ENCODE peak calls at places on chromosomes 6 and 20, in seven cellular contexts. S, E, X, U, K, I and O are unnamed samples.
A peak's percentile ranks its signal among the peaks of the same experiment; 100 is the strongest.

GRCh38 chr6:89487864-89488263 is 54.9 kb downstream of the ANKRD6 start:
- DNase-seq in S (no peak), E (no peak), X (no peak), U (no peak), K (no peak), I (no peak), O (no peak)

GRCh38 chr20:33790571-33790970 is 20.6 kb upstream of the CHMP4B start:
- DNase-seq in S (no peak), E (no peak), X (no peak), U (no peak), K (no peak), I (no peak), O (no peak)

GRCh38 chr6:5671162-5671561 is 335.6 kb downstream of the NRN1 start:
- DNase-seq in S (no peak), E (no peak), X (no peak), U (no peak), K (no peak), I (peak; percentile 71), O (no peak)

GRCh38 chr6:1832844-1833787 is 223.4 kb downstream of the FOXC1 start:
- DNase-seq in S (peak; percentile 61), E (peak; percentile 13), X (peak; percentile 32), U (peak; percentile 29), K (peak; percentile 27), I (peak; percentile 12), O (no peak)

GRCh38 chr6:31834704-31835375 is 7.3 kb downstream of the HSPA1B start:
- DNase-seq in S (peak; percentile 87), E (peak; percentile 53), X (peak; percentile 79), U (no peak), K (peak; percentile 66), I (no peak), O (no peak)

GRCh38 chr6:41098366-41098765 is 25.6 kb downstream of the NFYA start:
- DNase-seq in S (no peak), E (peak; percentile 3), X (no peak), U (no peak), K (no peak), I (no peak), O (no peak)

GRCh38 chr6:158789115-158789917 is 29.9 kb downstream of the EZR start:
- DNase-seq in S (no peak), E (no peak), X (no peak), U (no peak), K (no peak), I (no peak), O (no peak)

GRCh38 chr6:125074120-125074519 is 79.5 kb upstream of the TPD52L1 start:
- DNase-seq in S (no peak), E (no peak), X (no peak), U (no peak), K (no peak), I (no peak), O (no peak)

GRCh38 chr6:43990275-43990626 is 137.0 kb downstream of the MRPL14 start:
- DNase-seq in S (no peak), E (no peak), X (no peak), U (no peak), K (no peak), I (peak; percentile 57), O (no peak)

GRCh38 chr6:105484238-105485161 is 81.6 kb upstream of the PREP start:
- DNase-seq in S (peak; percentile 25), E (no peak), X (no peak), U (no peak), K (no peak), I (peak; percentile 55), O (no peak)

GRCh38 chr6:27592107-27592480 is 119.2 kb upstream of the ZNF184 start:
- DNase-seq in S (no peak), E (no peak), X (no peak), U (no peak), K (no peak), I (no peak), O (no peak)

GRCh38 chr6:47278545-47278944 is 31.2 kb downstream of the TNFRSF21 start:
- DNase-seq in S (no peak), E (no peak), X (no peak), U (no peak), K (no peak), I (peak; percentile 60), O (no peak)

GRCh38 chr20:9059931-9060330 is 9.0 kb upstream of the PLCB4 start:
- DNase-seq in S (no peak), E (peak; percentile 40), X (no peak), U (peak; percentile 8), K (no peak), I (peak; percentile 68), O (no peak)

GRCh38 chr6:110270166-110270565 is 88.0 kb downstream of the METTL24 start:
- DNase-seq in S (no peak), E (no peak), X (no peak), U (no peak), K (no peak), I (peak; percentile 1), O (no peak)

GRCh38 chr6:77136086-77136485 is 327.2 kb downstream of the HTR1B start:
- DNase-seq in S (no peak), E (no peak), X (no peak), U (no peak), K (no peak), I (peak; percentile 16), O (no peak)

GRCh38 chr6:3650341-3650958 is 101.1 kb downstream of the PXDC1 start:
- DNase-seq in S (no peak), E (no peak), X (no peak), U (no peak), K (no peak), I (no peak), O (no peak)

DNA sequence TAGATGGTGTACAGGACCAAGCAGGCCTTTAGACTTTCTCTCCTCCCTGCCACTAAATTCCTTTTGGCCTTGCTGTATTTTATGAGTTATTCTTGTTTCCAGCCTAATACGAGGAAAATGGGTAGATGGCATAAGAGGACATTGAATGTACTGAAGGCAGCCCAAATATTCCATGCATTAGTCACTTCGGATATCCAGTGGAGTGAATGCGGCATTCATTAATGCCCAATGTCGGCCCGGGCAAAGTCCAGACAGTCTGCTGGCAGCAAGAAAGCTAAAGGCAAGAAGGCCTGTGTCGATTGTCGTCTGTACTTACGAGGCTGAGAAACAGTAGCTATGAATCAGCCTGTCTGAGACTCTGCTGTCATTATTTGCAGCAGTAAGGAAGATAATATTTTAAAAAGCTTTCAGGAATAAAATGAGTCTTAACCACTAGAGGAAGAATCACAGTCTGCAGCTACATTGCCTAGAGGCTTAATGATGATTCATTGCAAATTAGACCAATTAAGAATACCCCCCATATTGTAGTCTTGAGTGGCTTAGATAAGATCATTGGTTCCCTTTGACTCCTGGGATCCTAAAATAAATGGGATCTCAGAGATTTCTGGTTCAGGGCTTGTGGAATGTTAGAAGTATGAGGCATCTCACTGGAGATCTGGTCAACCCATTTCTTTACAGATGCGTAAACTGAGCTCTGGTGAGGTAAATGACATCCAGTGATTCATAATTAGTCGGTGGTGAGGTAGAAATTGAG is 534.1 kb upstream of the JAG1 start:
- DNase-seq in S (no peak), E (peak; percentile 81), X (no peak), U (no peak), K (no peak), I (peak; percentile 44), O (no peak)
- TF ChIP-seq CTCF in S (peak; percentile 27), E (no peak), X (no peak), U (no peak), K (no peak), I (no peak), O (no peak)

GRCh38 chr20:3797592-3798404 is 1.7 kb downstream of the CDC25B start:
- DNase-seq in S (peak; percentile 11), E (no peak), X (no peak), U (no peak), K (no peak), I (peak; percentile 67), O (no peak)

GRCh38 chr20:3797226-3797545 is 1.1 kb downstream of the CDC25B start:
- DNase-seq in S (peak; percentile 10), E (no peak), X (no peak), U (no peak), K (no peak), I (no peak), O (no peak)

GRCh38 chr20:3800256-3800877 is 4.3 kb downstream of the CDC25B start:
- DNase-seq in S (no peak), E (no peak), X (no peak), U (no peak), K (no peak), I (no peak), O (no peak)

GRCh38 chr20:3798405-3798768 is 2.3 kb downstream of the CDC25B start:
- DNase-seq in S (no peak), E (no peak), X (no peak), U (no peak), K (no peak), I (no peak), O (no peak)

DNA sequence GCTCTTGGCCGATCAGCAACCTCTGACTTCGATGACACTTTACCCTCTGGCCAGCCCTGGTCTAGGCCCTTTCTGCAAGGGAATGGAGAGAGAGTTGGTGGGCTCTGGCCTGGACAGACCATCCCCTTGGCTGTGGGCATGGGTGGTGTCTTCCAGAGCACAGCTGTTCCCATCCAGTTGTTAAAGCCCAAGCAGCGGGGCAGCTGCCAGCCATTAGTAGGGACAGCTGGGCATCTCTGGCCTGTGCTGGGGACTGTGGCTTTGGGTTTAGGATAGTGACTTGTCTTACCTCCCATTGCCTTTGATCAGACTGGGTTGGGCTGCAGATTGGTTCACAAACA is 2.8 kb downstream of the CDC25B start:
- DNase-seq in S (no peak), E (no peak), X (no peak), U (no peak), K (no peak), I (no peak), O (no peak)
- H3K4me3 ChIP-seq in S (no peak overlapping the region), E (no peak overlapping the region), X (no peak overlapping the region), U (no peak overlapping the region), K (no peak overlapping the region), I (no peak overlapping the region), O (no peak overlapping the region)

DNA sequence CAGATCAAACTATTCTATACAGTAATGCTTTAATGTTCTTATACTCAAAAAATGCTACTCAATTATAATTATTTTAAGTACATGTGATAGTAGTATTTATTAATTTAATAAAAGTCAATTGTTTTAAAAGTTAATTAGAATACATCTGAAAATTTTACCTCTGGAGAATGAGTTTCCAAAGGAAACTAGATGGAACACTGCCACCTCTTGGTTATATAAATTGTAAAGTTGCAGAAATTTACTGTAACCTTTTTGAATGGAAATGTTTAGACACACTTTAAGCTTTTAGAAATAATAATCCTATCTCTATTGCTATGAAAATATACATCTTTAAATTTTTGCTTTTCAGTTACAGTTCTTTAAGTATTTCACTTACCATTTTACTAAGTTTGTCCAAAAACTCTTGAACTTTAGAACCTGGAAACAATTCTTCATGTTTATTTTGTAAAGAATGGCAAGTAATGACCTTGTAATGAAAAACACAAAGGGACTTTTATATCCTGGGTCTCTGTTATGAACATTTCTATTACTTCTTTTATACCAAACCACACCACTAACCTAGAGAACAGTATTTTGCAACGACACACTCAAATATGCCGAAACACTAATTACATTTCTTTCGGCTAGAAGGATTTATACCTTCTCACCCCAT is 10.9 kb upstream of the BMP5 start:
- DNase-seq in S (no peak), E (no peak), X (no peak), U (no peak), K (no peak), I (peak; percentile 24), O (no peak)
- TF ChIP-seq CTCF in S (peak; percentile 63), E (no peak), X (peak; percentile 55), U (no peak), K (peak; percentile 23), I (peak; percentile 57), O (no peak)

DNA sequence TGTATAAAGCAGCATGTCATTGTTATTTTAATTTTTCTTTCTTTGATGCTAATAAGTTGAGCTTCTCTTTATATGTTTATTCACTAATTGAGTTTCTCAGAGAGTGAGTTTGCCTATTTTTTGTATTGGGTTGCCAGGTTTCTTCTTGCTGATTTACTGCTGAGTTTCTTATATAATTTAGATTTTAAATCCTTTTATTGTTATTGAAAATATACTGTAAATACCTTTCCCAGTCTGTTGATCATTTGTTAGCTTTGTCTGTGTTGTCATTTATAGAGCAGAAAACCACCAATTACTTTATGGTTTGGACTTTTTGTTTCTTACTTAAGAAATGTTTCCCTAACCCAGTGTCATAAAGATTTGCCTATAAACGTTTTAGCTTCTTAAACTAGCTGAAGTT is 17.1 kb upstream of the RIMS4 start:
- DNase-seq in S (no peak), E (no peak), X (no peak), U (no peak), K (no peak), I (no peak), O (no peak)
- H3K4me3 ChIP-seq in S (no peak overlapping the region), E (no peak overlapping the region), X (no peak overlapping the region), U (no peak overlapping the region), K (no peak overlapping the region), I (no peak overlapping the region), O (no peak overlapping the region)